ENCODE peak calls at places on chromosomes 12 and 14, in nine cellular contexts. L is cerebellar cortex, Q is HEK293T, T is fibroblast of the conjunctiva, U is WTC11, O is OCI-M1, N is posterior vena cava, E is posterior cingulate gyrus, G is fibroblast of the aortic adventitia. R is an unnamed sample.

GRCh38 chr12:101257357-101257756 is 22.5 kb upstream of the UTP20 start:
- DNase-seq in O (no peak), E (no peak), L (no peak), U (no peak), N (no peak), Q (no peak), G (no peak), T (no peak), R (no peak)

GRCh38 chr14:56703947-56704346 is 106.3 kb downstream of the OTX2 start:
- DNase-seq in T (no peak), U (peak; percentile 23), O (no peak), G (no peak), N (no peak), L (no peak), E (no peak), Q (no peak), R (no peak)

GRCh38 chr12:112750971-112751370 is 40.6 kb upstream of the RPH3A start:
- DNase-seq in N (no peak), L (no peak), E (no peak), U (no peak), T (no peak), O (no peak), G (no peak), Q (no peak), R (no peak)

GRCh38 chr14:60951781-60952435 is 29.0 kb downstream of the TRMT5 start:
- DNase-seq in G (peak; percentile 36), O (no peak), N (no peak), T (no peak), Q (no peak), L (no peak), E (no peak), U (no peak), R (peak; percentile 3)

GRCh38 chr14:103501041-103501870 is 21.4 kb downstream of the CKB start:
- DNase-seq in Q (no peak), G (no peak), N (peak; percentile 38), L (peak; percentile 42), E (no peak), U (no peak), O (no peak), T (no peak), R (no peak)

GRCh38 chr12:22530-23201 is 43.9 kb upstream of the IQSEC3 start:
- DNase-seq in Q (no peak), L (peak; percentile 36), G (no peak), T (no peak), E (peak; percentile 8), U (no peak), N (peak; percentile 73), O (no peak), R (peak; percentile 5)

GRCh38 chr12:41724216-41724615 is 420.5 kb downstream of the GXYLT1 start:
- DNase-seq in U (no peak), Q (no peak), G (no peak), O (peak; percentile 89), E (no peak), T (no peak), L (no peak), N (no peak), R (no peak)

GRCh38 chr12:50533203-50533584 is 28.4 kb downstream of the DIP2B start:
- DNase-seq in G (no peak), N (no peak), E (no peak), O (no peak), T (no peak), U (no peak), L (no peak), Q (no peak), R (no peak)

GRCh38 chr14:21087294-21088091 is 11.0 kb downstream of the ZNF219 start:
- DNase-seq in E (no peak), O (no peak), T (peak; percentile 93), L (peak; percentile 94), Q (no peak), N (peak; percentile 88), G (peak; percentile 95), U (peak; percentile 34), R (peak; percentile 92)

GRCh38 chr14:49405291-49405690 is 180.9 kb downstream of the RPS29 start:
- DNase-seq in E (no peak), N (no peak), Q (no peak), L (no peak), G (peak; percentile 55), O (no peak), U (no peak), T (peak; percentile 8), R (peak; percentile 36)

GRCh38 chr12:53482626-53483165 is 16.6 kb downstream of the MAP3K12 start:
- DNase-seq in E (no peak), L (no peak), U (no peak), O (no peak), T (no peak), G (no peak), N (peak; percentile 76), Q (no peak), R (no peak)

GRCh38 chr14:59570122-59570521 is 6.5 kb downstream of the CCDC175 start:
- DNase-seq in L (no peak), Q (no peak), U (no peak), E (no peak), O (peak; percentile 28), N (no peak), T (no peak), G (no peak), R (no peak)

GRCh38 chr14:56125772-56126411 is 7.7 kb downstream of the PELI2 start:
- DNase-seq in O (no peak), Q (no peak), U (no peak), N (no peak), L (peak; percentile 82), T (no peak), E (no peak), G (no peak), R (no peak)

GRCh38 chr12:92784795-92785562 is 82.2 kb downstream of the PLEKHG7 start:
- DNase-seq in E (no peak), L (peak; percentile 82), U (no peak), Q (peak; percentile 72), N (no peak), T (peak; percentile 62), G (peak; percentile 80), O (peak; percentile 89), R (peak; percentile 28)

GRCh38 chr12:63944586-63945228 is 100.2 kb downstream of the SRGAP1 start:
- DNase-seq in Q (no peak), U (no peak), L (no peak), N (no peak), E (no peak), G (no peak), O (no peak), T (no peak), R (no peak)

GRCh38 chr14:100715803-100716202 is 10.9 kb upstream of the DLK1 start:
- DNase-seq in T (no peak), Q (no peak), N (no peak), U (no peak), L (no peak), E (no peak), O (no peak), G (no peak), R (no peak)

GRCh38 chr12:123917337-123917850 is 55.2 kb downstream of the CCDC92 start:
- DNase-seq in E (no peak), N (peak; percentile 34), U (no peak), O (no peak), G (no peak), Q (no peak), T (no peak), L (no peak), R (no peak)

GRCh38 chr12:30795410-30795659 is 40.6 kb upstream of the CAPRIN2 start:
- DNase-seq in N (no peak), O (no peak), Q (no peak), E (no peak), G (no peak), T (no peak), U (no peak), L (no peak), R (no peak)

GRCh38 chr12:45745861-45746277 is 16.4 kb downstream of the ARID2 start:
- DNase-seq in Q (no peak), L (no peak), N (no peak), O (peak; percentile 65), U (no peak), G (peak; percentile 49), E (no peak), T (no peak), R (peak; percentile 12)

GRCh38 chr14:51732494-51733080 is 80.9 kb downstream of the FRMD6 start:
- DNase-seq in G (peak; percentile 16), N (no peak), L (no peak), E (no peak), U (no peak), O (no peak), T (no peak), Q (no peak), R (no peak)

GRCh38 chr12:92560713-92561542 is 141.9 kb upstream of the PLEKHG7 start:
- DNase-seq in T (no peak), L (no peak), E (no peak), O (no peak), G (no peak), N (no peak), Q (no peak), U (no peak), R (no peak)

GRCh38 chr12:1797991-1798733 is 22.2 kb upstream of the LRTM2 start:
- DNase-seq in L (no peak), O (no peak), T (no peak), G (no peak), E (no peak), N (peak; percentile 82), U (no peak), Q (no peak), R (no peak)

GRCh38 chr12:95730457-95730856 is 60.1 kb downstream of the NTN4 start:
- DNase-seq in N (no peak), E (no peak), U (no peak), G (no peak), O (no peak), T (no peak), Q (no peak), L (no peak), R (no peak)

GRCh38 chr12:95286713-95287112 is 69.1 kb downstream of the VEZT start:
- DNase-seq in E (no peak), G (no peak), O (no peak), L (no peak), N (no peak), T (no peak), Q (no peak), U (no peak), R (no peak)

GRCh38 chr12:67927231-67927630 is 62.0 kb upstream of the IFNG-AS1 start:
- DNase-seq in U (no peak), E (no peak), G (no peak), T (no peak), Q (no peak), N (no peak), O (no peak), L (no peak), R (no peak)

GRCh38 chr12:79422060-79422812 is 268.5 kb downstream of the PAWR start:
- DNase-seq in T (no peak), U (no peak), E (no peak), O (no peak), N (no peak), L (peak; percentile 55), Q (no peak), G (no peak), R (no peak)

GRCh38 chr12:74129702-74130101 is 407.9 kb upstream of the ATXN7L3B start:
- DNase-seq in G (no peak), Q (no peak), N (no peak), T (no peak), E (no peak), O (peak; percentile 50), U (no peak), L (no peak), R (no peak)

GRCh38 chr14:76977793-76978730 is 50.4 kb downstream of the IRF2BPL start:
- DNase-seq in Q (no peak), L (peak; percentile 42), N (peak; percentile 91), U (no peak), O (peak; percentile 91), E (no peak), G (peak; percentile 42), T (peak; percentile 23), R (peak; percentile 28)

GRCh38 chr12:122139941-122140340 is 34.1 kb downstream of the IL31 start:
- DNase-seq in N (no peak), L (no peak), T (no peak), Q (no peak), G (no peak), U (no peak), E (no peak), O (no peak), R (no peak)

GRCh38 chr14:50719911-50720759 is 52.0 kb upstream of the SAV1 start:
- DNase-seq in U (no peak), N (no peak), E (no peak), O (no peak), L (no peak), G (no peak), Q (no peak), T (no peak), R (no peak)

GRCh38 chr12:113555226-113555625 is 83.6 kb upstream of the LHX5 start:
- DNase-seq in Q (no peak), L (no peak), E (no peak), U (no peak), N (peak; percentile 3), G (no peak), T (no peak), O (no peak), R (no peak)